ENCODE peak calls at places on chromosomes 4 and X, in seven cellular contexts. G is ovary, Y is uterus, W is spleen, H is IMR-90, K is heart left ventricle, Z is K562. D is an unnamed sample.
A peak's percentile ranks its signal among the peaks of the same experiment; 100 is the strongest.

GRCh38 chr4:164536829-164537228 is 217.1 kb upstream of the SMIM31 start:
- DNase-seq in G (no peak), Y (no peak), W (no peak), H (peak; percentile 7), K (no peak), Z (no peak), D (no peak)

GRCh38 chr4:73446336-73446938 is 10.4 kb downstream of the AFP start:
- DNase-seq in G (no peak), Y (no peak), W (no peak), H (peak; percentile 63), K (no peak), Z (peak; percentile 67), D (no peak)

GRCh38 chr4:73816814-73817213 is 19.7 kb upstream of the CXCL6 start:
- DNase-seq in G (no peak), Y (no peak), W (no peak), H (peak; percentile 89), K (peak; percentile 44), Z (no peak), D (no peak)

GRCh38 chr4:109912706-109913621 is at the start of gene EGF:
- DNase-seq in G (no peak), Y (peak; percentile 18), W (no peak), H (peak; percentile 50), K (peak; percentile 23), Z (peak; percentile 75), D (no peak)

GRCh38 chr4:52001616-52002015 is 18.5 kb downstream of the LRRC66 start:
- DNase-seq in G (no peak), Y (no peak), W (no peak), H (peak; percentile 40), K (no peak), Z (no peak), D (no peak)

GRCh38 chr4:143097751-143098150 is 87.0 kb upstream of the USP38 start:
- DNase-seq in G (no peak), Y (no peak), W (no peak), H (no peak), K (no peak), Z (no peak), D (no peak)

GRCh38 chr4:174215936-174216699 is 67.3 kb downstream of the FBXO8 start:
- DNase-seq in G (no peak), Y (no peak), W (no peak), H (no peak), K (no peak), Z (no peak), D (no peak)

GRCh38 chr4:33369366-33369899 is 2649.3 kb downstream of the PCDH7 start:
- DNase-seq in G (no peak), Y (no peak), W (no peak), H (peak; percentile 12), K (no peak), Z (no peak), D (no peak)

GRCh38 chrX:103656623-103657022 is 27.8 kb downstream of the TCEAL1 start:
- DNase-seq in G (no peak), Y (no peak), W (no peak), H (peak; percentile 83), K (no peak), Z (no peak), D (no peak)

GRCh38 chr4:127501103-127501502 is 131.7 kb upstream of the INTU start:
- DNase-seq in G (no peak), Y (no peak), W (no peak), H (peak; percentile 42), K (no peak), Z (peak; percentile 14), D (no peak)

GRCh38 chrX:47059142-47059874 is 18.9 kb upstream of the RGN start:
- DNase-seq in G (no peak), Y (no peak), W (no peak), H (no peak), K (no peak), Z (peak; percentile 20), D (no peak)

GRCh38 chr4:4574792-4575191 is 32.9 kb upstream of the STX18 start:
- DNase-seq in G (peak; percentile 50), Y (peak; percentile 50), W (no peak), H (peak; percentile 72), K (peak; percentile 54), Z (peak; percentile 4), D (peak; percentile 74)

GRCh38 chr4:48602222-48602621 is 112.2 kb downstream of the ZAR1 start:
- DNase-seq in G (no peak), Y (no peak), W (no peak), H (peak; percentile 75), K (no peak), Z (no peak), D (no peak)

GRCh38 chr4:3724319-3725231 is 41.6 kb upstream of the ADRA2C start:
- DNase-seq in G (peak; percentile 57), Y (no peak), W (no peak), H (no peak), K (no peak), Z (no peak), D (no peak)

GRCh38 chr4:1542226-1542490 is 135.9 kb upstream of the NKX1-1 start:
- DNase-seq in G (no peak), Y (no peak), W (no peak), H (no peak), K (no peak), Z (no peak), D (no peak)

GRCh38 chr4:18882468-18882867 is 860.9 kb upstream of the LCORL start:
- DNase-seq in G (no peak), Y (no peak), W (no peak), H (peak; percentile 72), K (no peak), Z (no peak), D (no peak)

GRCh38 chr4:82201805-82202636 is 171.8 kb downstream of the HNRNPD start:
- DNase-seq in G (no peak), Y (no peak), W (no peak), H (peak; percentile 27), K (peak; percentile 10), Z (peak; percentile 72), D (no peak)

DNA sequence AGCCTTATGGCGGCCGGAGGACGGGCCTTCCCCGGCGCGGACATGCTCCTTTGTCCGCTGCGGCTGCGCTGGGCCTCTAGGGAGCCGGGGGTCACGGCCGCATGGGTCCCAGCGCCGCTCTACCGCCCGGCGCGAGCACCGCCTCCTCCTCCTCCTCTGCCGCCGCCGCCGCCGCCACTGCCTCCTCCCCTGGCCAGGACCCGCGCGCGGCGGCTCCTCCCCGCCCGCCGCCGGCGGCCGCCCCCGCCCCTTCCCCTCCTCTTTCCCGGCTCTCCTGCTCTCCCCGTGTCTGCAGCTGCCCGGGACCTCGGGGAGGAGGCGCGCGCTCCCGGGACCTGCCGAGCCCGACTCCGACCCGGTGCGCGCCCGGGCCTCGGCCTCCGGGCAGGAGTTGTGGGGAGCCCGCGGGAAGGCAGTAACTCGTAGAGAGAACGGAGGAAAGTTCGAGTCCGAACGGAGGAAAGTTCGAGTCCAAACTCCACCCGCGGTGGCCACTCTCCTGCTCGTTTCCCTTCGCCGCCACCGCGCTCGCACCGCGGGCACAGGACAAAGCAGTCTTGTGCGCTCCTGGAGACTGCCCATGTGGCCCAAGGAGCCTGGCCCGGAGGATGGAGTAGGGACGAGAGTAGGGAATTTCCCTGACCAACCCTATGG is at the start of gene ADGRA3:
- DNase-seq in G (peak; percentile 83), Y (peak; percentile 71), W (peak; percentile 74), H (peak; percentile 51), K (peak; percentile 81), Z (peak; percentile 17), D (peak; percentile 30)
- TF ChIP-seq POLR2A in G (no peak), Y (peak; percentile 38), W (no peak), H (peak; percentile 18), K (peak; percentile 43), Z (no peak), D (no peak)

GRCh38 chr4:186128842-186129241 is 24.3 kb downstream of the FAM149A start:
- DNase-seq in G (no peak), Y (no peak), W (no peak), H (no peak), K (no peak), Z (no peak), D (no peak)

GRCh38 chr4:186131935-186132334 is 27.4 kb downstream of the FAM149A start:
- DNase-seq in G (no peak), Y (no peak), W (no peak), H (no peak), K (no peak), Z (no peak), D (no peak)

GRCh38 chr4:186134254-186134653 is 29.8 kb downstream of the FAM149A start:
- DNase-seq in G (no peak), Y (no peak), W (no peak), H (no peak), K (no peak), Z (no peak), D (no peak)

GRCh38 chr4:186137193-186137792 is 32.8 kb downstream of the FAM149A start:
- DNase-seq in G (no peak), Y (no peak), W (no peak), H (peak; percentile 27), K (no peak), Z (no peak), D (no peak)

DNA sequence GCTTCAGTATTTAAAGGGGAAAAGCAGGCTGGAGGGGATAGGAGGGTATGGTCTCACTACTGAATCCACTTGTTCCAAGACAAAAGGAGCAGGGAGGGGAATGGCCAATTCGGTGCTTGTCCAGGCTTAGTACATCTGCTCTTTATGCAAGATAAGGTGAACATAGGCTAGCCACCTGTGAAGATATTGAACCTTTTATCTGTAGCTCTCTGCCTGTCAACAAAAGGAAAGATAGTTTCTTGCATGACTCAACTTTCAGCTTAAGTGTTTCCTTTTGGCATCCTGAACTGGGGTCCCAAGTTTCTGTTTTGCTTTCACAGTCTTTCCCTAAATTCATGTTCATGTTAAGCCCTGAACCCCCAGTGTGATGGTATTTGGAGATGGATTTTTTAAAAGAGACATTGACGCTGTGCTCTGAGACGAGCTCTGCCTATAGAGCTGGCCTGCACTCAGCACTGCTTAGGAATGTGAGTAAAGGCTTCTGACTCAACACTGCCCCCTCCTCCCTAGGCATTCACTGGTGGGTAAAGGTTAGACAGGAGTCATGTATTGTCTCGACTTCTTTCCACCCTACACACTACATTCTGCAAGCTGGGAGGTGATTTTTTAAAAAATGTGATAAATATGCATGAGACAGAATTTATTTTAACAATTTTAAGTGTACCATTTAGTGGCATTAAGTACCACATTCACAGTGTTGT is 28.2 kb downstream of the FAM149A start:
- DNase-seq in G (no peak), Y (no peak), W (no peak), H (peak; percentile 22), K (no peak), Z (peak; percentile 13), D (no peak)
- TF ChIP-seq CTCF in G (no peak), Y (no peak), W (no peak), H (peak; percentile 7), K (no peak), Z (no peak), D (no peak)

DNA sequence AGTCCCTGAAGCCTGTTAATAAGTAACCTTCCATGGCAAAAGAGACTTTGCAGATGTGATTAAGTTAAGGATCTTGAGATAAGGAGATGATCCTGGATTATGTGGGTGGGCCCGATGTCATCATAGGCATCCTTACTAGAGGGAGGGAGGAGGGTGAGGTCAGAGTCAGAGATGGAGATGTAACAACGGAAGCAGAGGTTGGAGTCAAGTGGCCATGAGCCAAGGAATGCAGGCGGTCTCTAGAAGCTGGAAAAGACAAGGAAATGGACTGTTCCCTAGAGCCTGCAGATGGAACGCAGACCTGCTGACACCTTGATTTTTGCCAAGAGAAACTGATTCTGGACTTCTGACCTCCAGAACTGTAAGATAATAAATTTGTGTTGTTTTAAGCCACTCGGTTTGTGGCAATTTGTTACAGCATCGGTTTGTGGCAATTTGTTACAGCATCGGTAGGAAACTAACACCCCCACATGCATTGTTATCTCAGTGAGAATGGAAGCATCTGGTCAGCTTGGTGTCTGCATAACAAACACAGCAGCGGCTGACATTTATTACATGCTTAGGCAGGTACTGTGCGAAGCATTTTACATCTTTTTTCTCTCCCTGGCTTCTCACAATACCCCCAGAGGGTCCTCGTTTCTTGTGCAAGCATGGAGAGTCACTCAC is 55.6 kb downstream of the CLDN34 start:
- DNase-seq in G (no peak), Y (peak; percentile 43), W (no peak), H (peak; percentile 79), K (peak; percentile 44), Z (no peak), D (peak; percentile 85)
- H3K4me3 ChIP-seq in G (no peak overlapping the region), Y (no peak overlapping the region), W (no peak overlapping the region), H (no peak overlapping the region), K (no peak overlapping the region), Z (no peak overlapping the region), D (no peak overlapping the region)

GRCh38 chr4:184386271-184386781 is 88.0 kb downstream of the IRF2 start:
- DNase-seq in G (no peak), Y (no peak), W (no peak), H (no peak), K (peak; percentile 69), Z (peak; percentile 89), D (no peak)
- TF ChIP-seq POLR2A in G (no peak), Y (no peak), W (no peak), H (no peak), K (no peak), Z (no peak), D (no peak)

D was measured in lower leg skin.